ENCODE peak calls at places on chromosome 9, in five cellular contexts. D is NCI-H1694 treated with DMSO at 0.1 percent for 48 hours, O is uterus, G is COR-L47, J is right cardiac atrium. V is an unnamed sample.

GRCh38 chr9:129626944-129627297 is 958 bp downstream of the NTMT1 start:
- DNase-seq in O (no peak), J (no peak), D (no peak), G (no peak), V (no peak)

GRCh38 chr9:34971146-34971811 is 13.2 kb downstream of the PHF24 start:
- DNase-seq in J (no peak), D (no peak), G (no peak), O (no peak), V (no peak)

GRCh38 chr9:123778232-123778902 is 151.6 kb downstream of the DENND1A start:
- DNase-seq in J (no peak), O (no peak), G (no peak), D (no peak), V (no peak)

GRCh38 chr9:128627906-128628305 is 28.7 kb downstream of the DYNC2I2 start:
- DNase-seq in O (no peak), J (peak; percentile 43), D (no peak), G (no peak), V (no peak)

GRCh38 chr9:15144567-15145174 is 162.3 kb downstream of the TTC39B start:
- DNase-seq in O (peak; percentile 37), G (peak; percentile 78), D (peak; percentile 26), J (no peak), V (no peak)

GRCh38 chr9:2570615-2571479 is 50.7 kb upstream of the VLDLR start:
- DNase-seq in J (peak; percentile 95), D (peak; percentile 6), G (peak; percentile 64), O (peak; percentile 75), V (no peak)

GRCh38 chr9:2354856-2355255 is 266.7 kb upstream of the VLDLR start:
- DNase-seq in O (no peak), D (no peak), J (no peak), G (no peak), V (no peak)

GRCh38 chr9:35395076-35395675 is 94.7 kb upstream of the RUSC2 start:
- DNase-seq in D (no peak), G (no peak), J (no peak), O (no peak), V (no peak)

GRCh38 chr9:130140701-130141100 is 31.5 kb upstream of the NCS1 start:
- DNase-seq in D (no peak), J (no peak), O (no peak), G (no peak), V (no peak)

GRCh38 chr9:124108216-124108615 is 96.6 kb downstream of the LHX2 start:
- DNase-seq in D (no peak), O (no peak), J (no peak), G (peak; percentile 26), V (no peak)

V was measured in C1 segment of cervical spinal cord.